ENCODE peak calls at places on chromosome 19, in seven cellular contexts. One of them, this sample, is unnamed.

GRCh38 chr19:29318581-29318980 is 105.6 kb upstream of the UQCRFS1 start:
- DNase-seq in breast epithelium: no peak
- DNase-seq in HFF-Myc: no peak
- DNase-seq in astrocyte of the spinal cord: no peak
- DNase-seq in tibial nerve: no peak
- DNase-seq in fibroblast of mammary gland: no peak
- DNase-seq in lower leg skin: no peak
- DNase-seq in this sample: no peak

GRCh38 chr19:48487944-48488343 is 18.8 kb downstream of the CYTH2 start:
- DNase-seq in breast epithelium: peak; percentile 94
- DNase-seq in fibroblast of mammary gland: peak; percentile 73
- DNase-seq in HFF-Myc: no peak
- DNase-seq in lower leg skin: peak; percentile 93
- DNase-seq in tibial nerve: no peak
- DNase-seq in astrocyte of the spinal cord: peak; percentile 71
- DNase-seq in this sample: peak; percentile 70

GRCh38 chr19:3398114-3398899 is 31.9 kb downstream of the NFIC start:
- DNase-seq in astrocyte of the spinal cord: peak; percentile 28
- DNase-seq in tibial nerve: peak; percentile 71
- DNase-seq in breast epithelium: peak; percentile 66
- DNase-seq in fibroblast of mammary gland: no peak
- DNase-seq in lower leg skin: peak; percentile 96
- DNase-seq in HFF-Myc: no peak
- DNase-seq in this sample: no peak

GRCh38 chr19:1295169-1296012 is 9.7 kb downstream of the EFNA2 start:
- DNase-seq in HFF-Myc: no peak
- DNase-seq in astrocyte of the spinal cord: no peak
- DNase-seq in fibroblast of mammary gland: no peak
- DNase-seq in breast epithelium: no peak
- DNase-seq in tibial nerve: no peak
- DNase-seq in lower leg skin: no peak
- DNase-seq in this sample: peak; percentile 32

GRCh38 chr19:45863840-45864628 is at the start of gene FOXA3:
- DNase-seq in fibroblast of mammary gland: peak; percentile 38
- DNase-seq in lower leg skin: no peak
- DNase-seq in astrocyte of the spinal cord: peak; percentile 8
- DNase-seq in HFF-Myc: no peak
- DNase-seq in breast epithelium: no peak
- DNase-seq in tibial nerve: no peak
- DNase-seq in this sample: peak; percentile 36

GRCh38 chr19:5345895-5346386 is 5.3 kb upstream of the PTPRS start:
- DNase-seq in breast epithelium: no peak
- DNase-seq in astrocyte of the spinal cord: peak; percentile 77
- DNase-seq in tibial nerve: no peak
- DNase-seq in HFF-Myc: peak; percentile 56
- DNase-seq in lower leg skin: no peak
- DNase-seq in fibroblast of mammary gland: peak; percentile 60
- DNase-seq in this sample: peak; percentile 67

GRCh38 chr19:38849147-38849745 is 540 bp downstream of the HNRNPL start:
- DNase-seq in astrocyte of the spinal cord: peak; percentile 96
- DNase-seq in breast epithelium: peak; percentile 95
- DNase-seq in HFF-Myc: peak; percentile 73
- DNase-seq in tibial nerve: peak; percentile 94
- DNase-seq in fibroblast of mammary gland: peak; percentile 92
- DNase-seq in lower leg skin: peak; percentile 99
- DNase-seq in this sample: peak; percentile 97

GRCh38 chr19:3027981-3028304 is 1.1 kb downstream of the TLE2 start:
- DNase-seq in fibroblast of mammary gland: no peak
- DNase-seq in breast epithelium: no peak
- DNase-seq in lower leg skin: no peak
- DNase-seq in HFF-Myc: no peak
- DNase-seq in astrocyte of the spinal cord: no peak
- DNase-seq in tibial nerve: no peak
- DNase-seq in this sample: no peak

GRCh38 chr19:44777715-44778347 is at the start of gene CBLC:
- DNase-seq in HFF-Myc: no peak
- DNase-seq in fibroblast of mammary gland: no peak
- DNase-seq in tibial nerve: no peak
- DNase-seq in breast epithelium: peak; percentile 89
- DNase-seq in lower leg skin: peak; percentile 90
- DNase-seq in astrocyte of the spinal cord: no peak
- DNase-seq in this sample: no peak

GRCh38 chr19:53047379-53047778 is 2.8 kb downstream of the ERVV-2 start:
- DNase-seq in fibroblast of mammary gland: no peak
- DNase-seq in tibial nerve: no peak
- DNase-seq in breast epithelium: no peak
- DNase-seq in astrocyte of the spinal cord: no peak
- DNase-seq in lower leg skin: peak; percentile 10
- DNase-seq in HFF-Myc: no peak
- DNase-seq in this sample: no peak

GRCh38 chr19:17418710-17419109 is 1.1 kb upstream of the MVB12A start:
- DNase-seq in astrocyte of the spinal cord: no peak
- DNase-seq in lower leg skin: no peak
- DNase-seq in fibroblast of mammary gland: no peak
- DNase-seq in breast epithelium: no peak
- DNase-seq in HFF-Myc: no peak
- DNase-seq in tibial nerve: no peak
- DNase-seq in this sample: no peak

GRCh38 chr19:33406521-33407139 is 33.1 kb downstream of the CEBPG start:
- DNase-seq in astrocyte of the spinal cord: peak; percentile 39
- DNase-seq in lower leg skin: peak; percentile 95
- DNase-seq in tibial nerve: peak; percentile 90
- DNase-seq in fibroblast of mammary gland: peak; percentile 56
- DNase-seq in breast epithelium: no peak
- DNase-seq in HFF-Myc: peak; percentile 40
- DNase-seq in this sample: peak; percentile 63

GRCh38 chr19:2983351-2984195 is 6.2 kb downstream of the TLE6 start:
- DNase-seq in astrocyte of the spinal cord: peak; percentile 84
- DNase-seq in tibial nerve: peak; percentile 51
- DNase-seq in lower leg skin: peak; percentile 94
- DNase-seq in breast epithelium: no peak
- DNase-seq in fibroblast of mammary gland: peak; percentile 70
- DNase-seq in HFF-Myc: no peak
- DNase-seq in this sample: peak; percentile 65

GRCh38 chr19:44822670-44823372 is 13.9 kb downstream of the BCAM start:
- DNase-seq in breast epithelium: no peak
- DNase-seq in HFF-Myc: no peak
- DNase-seq in tibial nerve: no peak
- DNase-seq in fibroblast of mammary gland: no peak
- DNase-seq in astrocyte of the spinal cord: no peak
- DNase-seq in lower leg skin: no peak
- DNase-seq in this sample: no peak

GRCh38 chr19:14366529-14366928 is 14.7 kb upstream of the ADGRE5 start:
- DNase-seq in lower leg skin: peak; percentile 90
- DNase-seq in fibroblast of mammary gland: peak; percentile 64
- DNase-seq in astrocyte of the spinal cord: peak; percentile 70
- DNase-seq in HFF-Myc: no peak
- DNase-seq in breast epithelium: peak; percentile 78
- DNase-seq in tibial nerve: peak; percentile 64
- DNase-seq in this sample: peak; percentile 64

GRCh38 chr19:43778651-43779050 is 2.1 kb downstream of the KCNN4 start:
- DNase-seq in breast epithelium: no peak
- DNase-seq in tibial nerve: no peak
- DNase-seq in fibroblast of mammary gland: no peak
- DNase-seq in HFF-Myc: no peak
- DNase-seq in astrocyte of the spinal cord: no peak
- DNase-seq in lower leg skin: no peak
- DNase-seq in this sample: no peak

GRCh38 chr19:56309511-56310185 is 5.0 kb downstream of the ZSCAN5A start:
- DNase-seq in lower leg skin: no peak
- DNase-seq in breast epithelium: no peak
- DNase-seq in tibial nerve: no peak
- DNase-seq in fibroblast of mammary gland: peak; percentile 41
- DNase-seq in HFF-Myc: no peak
- DNase-seq in astrocyte of the spinal cord: peak; percentile 9
- DNase-seq in this sample: peak; percentile 45

GRCh38 chr19:43570174-43570791 is 5.0 kb downstream of the XRCC1 start:
- DNase-seq in astrocyte of the spinal cord: no peak
- DNase-seq in tibial nerve: no peak
- DNase-seq in lower leg skin: no peak
- DNase-seq in fibroblast of mammary gland: no peak
- DNase-seq in breast epithelium: no peak
- DNase-seq in HFF-Myc: no peak
- DNase-seq in this sample: no peak

GRCh38 chr19:679418-680286 is 3.5 kb downstream of the FSTL3 start:
- DNase-seq in HFF-Myc: no peak
- DNase-seq in breast epithelium: peak; percentile 55
- DNase-seq in astrocyte of the spinal cord: peak; percentile 81
- DNase-seq in tibial nerve: peak; percentile 41
- DNase-seq in fibroblast of mammary gland: peak; percentile 84
- DNase-seq in lower leg skin: peak; percentile 95
- DNase-seq in this sample: peak; percentile 75

GRCh38 chr19:4749870-4750269 is 26.2 kb upstream of the DPP9 start:
- DNase-seq in tibial nerve: no peak
- DNase-seq in astrocyte of the spinal cord: no peak
- DNase-seq in HFF-Myc: no peak
- DNase-seq in fibroblast of mammary gland: no peak
- DNase-seq in breast epithelium: no peak
- DNase-seq in lower leg skin: no peak
- DNase-seq in this sample: no peak

DNA sequence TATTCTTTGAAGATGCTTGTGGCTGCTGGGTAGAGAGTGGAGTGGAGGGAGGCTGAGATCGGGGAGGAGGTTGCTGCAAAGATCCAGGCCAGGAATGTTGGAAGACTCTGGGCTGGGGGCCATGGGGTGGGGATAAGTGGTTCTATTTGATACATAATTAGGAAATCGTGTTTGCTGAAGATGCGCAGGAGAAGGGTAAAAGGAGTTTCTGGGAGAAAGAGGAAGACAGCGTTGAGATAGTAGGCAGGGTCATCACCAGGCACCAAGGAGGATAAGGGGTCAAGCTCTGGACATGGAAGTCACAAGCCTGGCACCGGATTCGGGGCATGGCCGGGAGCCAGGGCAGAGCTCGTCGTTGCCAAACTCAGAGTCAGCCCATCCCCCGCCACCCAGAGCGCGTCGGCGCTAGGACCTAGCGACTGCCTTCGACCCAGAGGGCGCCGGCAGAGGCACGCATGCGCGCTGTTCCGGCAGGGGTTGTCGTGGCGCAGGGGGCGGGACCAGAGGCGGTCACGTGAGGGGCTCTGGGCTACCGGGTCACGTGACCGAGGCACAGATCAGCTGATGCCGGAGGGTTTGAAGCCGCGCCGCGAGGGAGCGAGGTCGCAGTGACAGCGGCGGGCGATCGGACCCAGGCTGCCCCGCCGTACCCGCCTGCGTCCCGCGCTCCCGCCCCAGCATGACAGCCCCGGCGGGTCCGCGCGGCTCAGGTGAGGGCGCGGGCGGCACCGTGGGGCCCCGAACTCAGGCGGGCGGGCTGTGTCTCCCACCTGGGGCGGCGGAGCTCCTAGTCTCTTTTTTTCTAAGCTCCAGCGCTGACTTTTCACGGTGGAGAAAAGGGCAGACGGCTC is at the start of gene MCOLN1:
- DNase-seq in HFF-Myc: peak; percentile 85
- DNase-seq in breast epithelium: peak; percentile 99
- DNase-seq in fibroblast of mammary gland: peak; percentile 94
- DNase-seq in tibial nerve: peak; percentile 100
- DNase-seq in astrocyte of the spinal cord: peak; percentile 96
- DNase-seq in lower leg skin: peak; percentile 100
- DNase-seq in this sample: peak; percentile 98
- TF ChIP-seq CTCF in HFF-Myc: no peak
- TF ChIP-seq CTCF in breast epithelium: no peak
- TF ChIP-seq CTCF in fibroblast of mammary gland: no peak
- TF ChIP-seq CTCF in tibial nerve: no peak
- TF ChIP-seq CTCF in astrocyte of the spinal cord: no peak
- TF ChIP-seq CTCF in lower leg skin: no peak
- TF ChIP-seq CTCF in this sample: no peak

DNA sequence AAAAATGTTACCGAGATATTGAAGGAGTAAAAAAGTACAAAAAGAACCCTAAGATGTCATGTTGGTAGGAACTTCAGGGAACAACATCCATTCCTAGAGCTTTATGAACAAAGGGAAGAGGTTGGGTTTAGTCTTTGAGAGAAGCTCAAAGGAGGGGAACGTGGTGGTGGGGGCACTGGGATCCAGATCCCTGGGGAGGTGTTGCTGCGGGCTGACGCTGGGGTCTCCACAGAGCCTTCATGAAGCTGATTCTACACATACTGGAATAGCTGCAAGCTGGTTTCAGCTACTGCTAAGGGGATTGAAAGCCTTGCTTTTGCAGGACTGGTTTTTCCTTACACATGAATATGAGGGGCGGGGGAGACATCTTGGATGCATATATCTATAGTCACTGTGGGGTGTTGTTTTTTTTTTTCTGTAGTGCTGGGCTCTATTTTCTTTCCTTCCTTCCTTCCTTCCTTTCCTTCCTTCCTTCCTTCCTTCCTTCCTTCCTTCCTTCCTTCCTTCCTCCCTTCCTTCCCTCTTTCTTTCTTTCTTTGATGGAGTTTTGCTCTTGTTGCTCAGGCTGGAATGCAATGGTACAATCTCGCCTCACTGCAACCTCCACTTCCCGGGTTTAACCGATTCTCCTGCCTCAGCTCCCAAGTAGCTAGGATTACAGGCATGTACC is 6.5 kb upstream of the MZF1 start:
- DNase-seq in HFF-Myc: no peak
- DNase-seq in tibial nerve: no peak
- DNase-seq in lower leg skin: no peak
- DNase-seq in fibroblast of mammary gland: no peak
- DNase-seq in breast epithelium: no peak
- DNase-seq in astrocyte of the spinal cord: no peak
- DNase-seq in this sample: no peak
- H3K4me3 ChIP-seq in HFF-Myc: no peak overlapping the region
- H3K4me3 ChIP-seq in tibial nerve: no peak overlapping the region
- H3K4me3 ChIP-seq in lower leg skin: no peak overlapping the region
- H3K4me3 ChIP-seq in fibroblast of mammary gland: no peak overlapping the region
- H3K4me3 ChIP-seq in breast epithelium: no peak overlapping the region
- H3K4me3 ChIP-seq in astrocyte of the spinal cord: no peak overlapping the region
- H3K4me3 ChIP-seq in this sample: no peak overlapping the region

DNA sequence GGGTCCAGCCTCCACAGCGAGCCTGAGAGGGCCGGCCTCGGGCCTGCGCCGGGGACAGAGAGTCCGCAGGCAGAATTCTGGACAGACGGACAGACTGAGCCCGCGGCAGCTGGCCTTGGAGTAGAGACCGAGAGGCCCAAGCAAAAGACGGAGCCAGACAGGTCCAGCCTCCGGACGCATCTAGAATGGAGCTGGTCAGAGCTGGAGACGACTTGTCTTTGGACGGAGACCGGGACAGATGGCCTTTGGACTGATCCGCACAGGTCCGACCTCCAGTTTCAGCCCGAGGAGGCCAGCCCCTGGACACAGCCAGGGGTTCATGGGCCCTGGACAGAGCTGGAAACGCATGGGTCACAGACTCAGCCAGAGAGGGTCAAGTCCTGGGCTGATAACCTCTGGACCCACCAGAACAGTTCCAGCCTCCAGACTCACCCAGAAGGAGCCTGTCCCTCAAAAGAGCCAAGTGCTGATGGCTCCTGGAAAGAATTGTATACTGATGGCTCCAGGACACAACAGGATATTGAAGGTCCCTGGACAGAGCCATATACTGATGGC is 490 bp downstream of the ITPKC start:
- DNase-seq in HFF-Myc: no peak
- DNase-seq in fibroblast of mammary gland: peak; percentile 39
- DNase-seq in breast epithelium: peak; percentile 55
- DNase-seq in lower leg skin: peak; percentile 92
- DNase-seq in tibial nerve: peak; percentile 22
- DNase-seq in astrocyte of the spinal cord: no peak
- DNase-seq in this sample: no peak
- TF ChIP-seq CTCF in HFF-Myc: no peak
- TF ChIP-seq CTCF in fibroblast of mammary gland: no peak
- TF ChIP-seq CTCF in breast epithelium: no peak
- TF ChIP-seq CTCF in lower leg skin: no peak
- TF ChIP-seq CTCF in tibial nerve: no peak
- TF ChIP-seq CTCF in astrocyte of the spinal cord: no peak
- TF ChIP-seq CTCF in this sample: no peak

GRCh38 chr19:10000171-10000826 is 10.0 kb downstream of the COL5A3 start:
- DNase-seq in tibial nerve: peak; percentile 82
- DNase-seq in lower leg skin: peak; percentile 92
- DNase-seq in fibroblast of mammary gland: peak; percentile 66
- DNase-seq in astrocyte of the spinal cord: peak; percentile 59
- DNase-seq in HFF-Myc: no peak
- DNase-seq in breast epithelium: no peak
- DNase-seq in this sample: peak; percentile 80
- H3K4me3 ChIP-seq in tibial nerve: no peak overlapping the region
- H3K4me3 ChIP-seq in lower leg skin: no peak overlapping the region
- H3K4me3 ChIP-seq in fibroblast of mammary gland: no peak overlapping the region
- H3K4me3 ChIP-seq in astrocyte of the spinal cord: no peak overlapping the region
- H3K4me3 ChIP-seq in HFF-Myc: no peak overlapping the region
- H3K4me3 ChIP-seq in breast epithelium: no peak overlapping the region
- H3K4me3 ChIP-seq in this sample: no peak overlapping the region